ENCODE peak calls at places on chromosome 13, in eight cellular contexts. S is AG09319; B is stimulated activated CD4-positive, alpha-beta T cell treated with anti-CD3 and anti-CD28 coated beads, Interleukin-1b, Interleukin-23, amount 100 ng/mL, for 4 hours; J is stimulated activated naive CD4-positive, alpha-beta T cell; X is GM03348; T is AG10803; E is T-helper 1 cell; R is ureter. O is an unnamed sample.

GRCh38 chr13:40764587-40765403 is 6.2 kb downstream of the MRPS31 start:
- DNase-seq in T (peak; percentile 56), B (no peak), R (no peak), E (no peak), S (no peak), X (peak; percentile 7), J (no peak), O (no peak)

GRCh38 chr13:36158606-36159005 is 27.4 kb upstream of the DCLK1 start:
- DNase-seq in R (no peak), S (no peak), B (no peak), E (no peak), T (no peak), J (no peak), X (no peak), O (no peak)

GRCh38 chr13:21663197-21663596 is 7.7 kb upstream of the FGF9 start:
- DNase-seq in S (no peak), X (no peak), E (no peak), B (no peak), T (no peak), R (no peak), J (no peak), O (no peak)

GRCh38 chr13:40586886-40587285 is 79.6 kb downstream of the FOXO1 start:
- DNase-seq in S (no peak), R (no peak), E (no peak), J (no peak), X (no peak), T (peak; percentile 28), B (no peak), O (no peak)

GRCh38 chr13:94617389-94618000 is 15.8 kb downstream of the GPR180 start:
- DNase-seq in S (no peak), X (peak; percentile 29), B (peak; percentile 50), T (peak; percentile 13), J (peak; percentile 67), E (no peak), R (no peak), O (no peak)

GRCh38 chr13:19606152-19606551 is 27.3 kb upstream of the MPHOSPH8 start:
- DNase-seq in J (no peak), R (no peak), T (peak; percentile 6), B (no peak), X (no peak), S (no peak), E (no peak), O (no peak)

GRCh38 chr13:94583926-94584325 is 12.0 kb downstream of the TGDS start:
- DNase-seq in S (no peak), E (no peak), B (no peak), J (no peak), R (no peak), T (peak; percentile 4), X (no peak), O (no peak)

GRCh38 chr13:94479559-94480095 is at the start of gene DCT:
- DNase-seq in E (no peak), S (no peak), B (no peak), T (no peak), J (no peak), R (no peak), X (no peak), O (no peak)

GRCh38 chr13:98972627-98973026 is 5.2 kb downstream of the DOCK9 start:
- DNase-seq in R (no peak), E (no peak), X (peak; percentile 65), B (no peak), S (no peak), T (peak; percentile 60), J (no peak), O (no peak)

GRCh38 chr13:36430247-36431203 is 1.8 kb upstream of the CCNA1 start:
- DNase-seq in B (no peak), J (no peak), E (no peak), T (no peak), S (no peak), X (no peak), R (no peak), O (no peak)

GRCh38 chr13:33235564-33235963 is 50.0 kb downstream of the STARD13 start:
- DNase-seq in B (no peak), J (no peak), R (no peak), X (no peak), S (no peak), T (peak; percentile 40), E (no peak), O (no peak)

GRCh38 chr13:57345526-57345925 is 178.5 kb downstream of the PRR20E start:
- DNase-seq in B (no peak), X (no peak), R (no peak), T (no peak), S (no peak), E (no peak), J (no peak), O (no peak)

GRCh38 chr13:51590966-51591627 is 6.8 kb downstream of the WDFY2 start:
- DNase-seq in J (no peak), S (peak; percentile 89), B (no peak), R (no peak), E (no peak), X (peak; percentile 75), T (peak; percentile 99), O (no peak)